ENCODE peak calls at places on chromosomes 11 and 22, in seven cellular contexts. L, I, V, D, X, W and Q are unnamed samples. For H3K36me3, the result is how much of the 10 kb centered on the place peaks cover.

GRCh38 chr11:76768091-76769047 is 14.8 kb upstream of the TSKU start:
- DNase-seq in L (peak), I (peak), V (no peak), D (peak), X (no peak), W (no peak), Q (no peak)

GRCh38 chr11:75229466-75229865 is 11.1 kb upstream of the TPBGL start:
- DNase-seq in L (no peak), I (no peak), V (no peak), D (no peak), X (no peak), W (no peak), Q (no peak)

GRCh38 chr11:83827520-83827919 is 541.4 kb upstream of the CCDC90B start:
- DNase-seq in L (no peak), I (no peak), V (no peak), D (no peak), X (no peak), W (no peak), Q (peak)

GRCh38 chr22:35022291-35022690 is 43.7 kb upstream of the ISX start:
- DNase-seq in L (no peak), I (no peak), V (no peak), D (no peak), X (no peak), W (no peak), Q (no peak)

GRCh38 chr11:96293583-96293982 is 49.4 kb downstream of the MAML2 start:
- DNase-seq in L (no peak), I (no peak), V (peak), D (no peak), X (no peak), W (no peak), Q (no peak)

GRCh38 chr22:46432164-46433068 is 96.9 kb downstream of the TRMU start:
- DNase-seq in L (no peak), I (no peak), V (no peak), D (peak), X (no peak), W (no peak), Q (no peak)

GRCh38 chr11:82996966-82997606 is 74.6 kb downstream of the RAB30 start:
- DNase-seq in L (no peak), I (peak), V (peak), D (peak), X (no peak), W (no peak), Q (no peak)

GRCh38 chr22:36221799-36222751 is 17.3 kb downstream of the APOL2 start:
- DNase-seq in L (no peak), I (peak), V (no peak), D (peak), X (peak), W (no peak), Q (peak)

GRCh38 chr11:134275534-134276395 is at the start of gene GLB1L3:
- DNase-seq in L (no peak), I (peak), V (no peak), D (peak), X (peak), W (no peak), Q (no peak)

GRCh38 chr22:50732681-50733080 is 5.3 kb upstream of the ACR start:
- DNase-seq in L (no peak), I (no peak), V (no peak), D (no peak), X (no peak), W (no peak), Q (no peak)

GRCh38 chr22:23685205-23685784 is 5.5 kb upstream of the RGL4 start:
- DNase-seq in L (no peak), I (peak), V (no peak), D (no peak), X (no peak), W (no peak), Q (no peak)

GRCh38 chr11:127106142-127106541 is 105.6 kb upstream of the KIRREL3 start:
- DNase-seq in L (no peak), I (no peak), V (no peak), D (no peak), X (peak), W (no peak), Q (peak)

GRCh38 chr22:42381152-42381551 is 51.1 kb downstream of the NFAM1 start:
- DNase-seq in L (no peak), I (no peak), V (no peak), D (no peak), X (no peak), W (no peak), Q (no peak)

GRCh38 chr11:123740787-123741158 is 687 bp downstream of the ZNF202 start:
- DNase-seq in L (no peak), I (peak), V (no peak), D (peak), X (no peak), W (no peak), Q (no peak)

GRCh38 chr22:24981066-24981465 is 28.6 kb downstream of the KIAA1671 start:
- DNase-seq in L (no peak), I (no peak), V (no peak), D (no peak), X (no peak), W (no peak), Q (no peak)

GRCh38 chr11:12603362-12604088 is 70.7 kb upstream of the TEAD1 start:
- DNase-seq in L (no peak), I (no peak), V (no peak), D (no peak), X (no peak), W (no peak), Q (no peak)

GRCh38 chr11:59706518-59707285 is 6.9 kb downstream of the OR10V1 start:
- DNase-seq in L (no peak), I (peak), V (no peak), D (peak), X (no peak), W (no peak), Q (peak)

GRCh38 chr11:359181-359714 is 10.1 kb upstream of the B4GALNT4 start:
- DNase-seq in L (no peak), I (peak), V (no peak), D (no peak), X (no peak), W (no peak), Q (no peak)

GRCh38 chr11:4466168-4466891 is 16.1 kb upstream of the OR52K1 start:
- DNase-seq in L (no peak), I (no peak), V (no peak), D (no peak), X (peak), W (no peak), Q (no peak)

GRCh38 chr11:109697140-109697843 is 275.3 kb downstream of the C11orf87 start:
- DNase-seq in L (no peak), I (peak), V (no peak), D (no peak), X (peak), W (no peak), Q (peak)

GRCh38 chr11:79314906-79315689 is 125.7 kb downstream of the TENM4 start:
- DNase-seq in L (no peak), I (peak), V (no peak), D (no peak), X (peak), W (no peak), Q (no peak)

GRCh38 chr22:49418341-49418894 is 409.3 kb downstream of the BRD1 start:
- DNase-seq in L (no peak), I (no peak), V (no peak), D (no peak), X (no peak), W (no peak), Q (no peak)

GRCh38 chr22:39471421-39472141 is 14.8 kb downstream of the MGAT3 start:
- DNase-seq in L (no peak), I (peak), V (peak), D (peak), X (peak), W (no peak), Q (peak)

DNA sequence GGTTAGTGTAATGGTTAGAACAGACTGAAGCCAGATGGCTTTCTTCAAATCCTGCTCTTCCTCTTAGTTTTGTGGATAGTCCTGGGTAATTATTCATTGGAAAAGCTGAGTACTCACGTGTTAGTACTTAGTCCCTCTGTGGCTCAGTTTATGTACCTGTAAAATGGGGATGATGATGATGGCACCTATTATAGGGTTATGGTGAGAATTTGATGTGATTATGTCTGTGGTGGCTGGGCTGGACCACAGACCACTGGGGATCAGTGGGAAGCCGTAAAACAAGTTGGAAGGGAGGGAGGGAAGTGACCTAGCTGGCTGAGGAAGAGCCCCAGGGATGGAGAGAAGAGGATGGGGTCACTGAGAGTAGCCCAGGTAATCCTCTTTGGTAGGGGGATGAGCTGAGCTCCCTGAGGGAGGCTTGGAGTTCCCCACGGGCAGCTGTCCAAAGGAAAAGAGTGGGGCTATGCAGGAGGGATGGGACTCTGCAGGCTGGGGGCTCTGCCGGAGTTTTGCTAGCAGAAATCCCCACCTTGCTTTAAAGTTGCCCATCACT is 19.8 kb downstream of the ARHGEF17 start:
- DNase-seq in L (no peak), I (no peak), V (no peak), D (no peak), X (no peak), W (no peak), Q (no peak)
- H3K27ac ChIP-seq in L (peak), I (no peak), V (peak), D (peak), X (peak), W (peak), Q (no peak)

GRCh38 chr11:10490032-10490397 is 35.0 kb downstream of the AMPD3 start:
- DNase-seq in L (no peak), I (no peak), V (no peak), D (no peak), X (no peak), W (no peak), Q (no peak)

GRCh38 chr11:10489444-10489785 is 34.4 kb downstream of the AMPD3 start:
- DNase-seq in L (no peak), I (no peak), V (no peak), D (no peak), X (no peak), W (no peak), Q (no peak)

GRCh38 chr11:10492084-10492483 is 37.0 kb downstream of the AMPD3 start:
- DNase-seq in L (no peak), I (no peak), V (no peak), D (no peak), X (no peak), W (no peak), Q (no peak)

GRCh38 chr11:10488581-10489443 is 33.7 kb downstream of the AMPD3 start:
- DNase-seq in L (no peak), I (peak), V (peak), D (peak), X (no peak), W (peak), Q (peak)

DNA sequence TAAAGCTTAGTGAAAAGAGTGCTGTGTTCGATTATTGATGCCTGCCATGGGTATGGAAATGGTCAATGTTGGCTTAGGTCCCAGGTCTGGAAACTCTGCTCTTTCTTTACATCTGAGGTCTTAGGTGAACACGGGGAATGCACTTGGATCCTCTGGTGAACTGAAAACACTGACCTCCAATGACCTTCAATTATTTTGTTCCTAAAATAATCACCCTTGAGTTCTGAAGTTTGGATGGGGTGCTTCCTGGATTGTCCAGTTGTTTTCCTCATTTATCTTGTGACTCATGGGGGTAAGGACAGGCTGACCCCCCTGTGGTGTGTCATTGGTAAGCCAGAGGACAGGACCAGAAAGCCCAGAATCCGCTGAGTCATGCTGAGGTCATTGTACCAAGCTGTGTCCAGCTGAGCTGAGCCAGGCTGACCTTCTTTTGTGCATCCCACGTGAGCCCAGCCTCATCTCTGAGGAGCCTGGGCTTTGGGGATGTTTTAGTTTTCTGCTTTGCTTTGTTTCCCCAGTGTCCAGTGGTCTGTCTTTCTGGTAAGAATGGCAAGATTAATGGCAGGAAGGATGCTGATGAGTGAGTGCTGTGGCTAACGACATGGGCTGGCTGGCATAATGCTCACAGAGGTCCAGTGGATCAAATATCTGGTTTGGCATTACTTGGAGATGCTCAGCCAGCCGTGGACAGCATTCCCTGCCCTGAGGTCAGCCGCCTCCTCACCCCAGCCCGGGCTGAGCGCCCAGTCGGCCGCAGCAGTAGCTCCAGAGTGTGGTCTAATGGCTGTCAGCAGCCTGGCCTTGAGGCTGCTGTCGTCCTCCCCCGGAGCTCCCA is 35.6 kb downstream of the AMPD3 start:
- DNase-seq in L (peak), I (peak), V (no peak), D (peak), X (peak), W (no peak), Q (peak)
- H3K36me3 ChIP-seq in L (under half), I (under half), V (under half), D (under half), X (under half), W (under half), Q (under half)

GRCh38 chr11:117259417-117259816 is 26.9 kb downstream of the RNF214 start:
- DNase-seq in L (no peak), I (peak), V (no peak), D (no peak), X (no peak), W (no peak), Q (no peak)
- H3K27ac ChIP-seq in L (no peak), I (no peak), V (no peak), D (no peak), X (no peak), W (no peak), Q (no peak)

GRCh38 chr11:128473631-128474030 is 113.7 kb downstream of the ETS1 start:
- DNase-seq in L (no peak), I (no peak), V (peak), D (no peak), X (no peak), W (no peak), Q (no peak)
- H3K36me3 ChIP-seq in L (under half), I (under half), V (under half), D (under half), X (under half), W (under half), Q (under half)

GRCh38 chr11:130456276-130456675 is 7.8 kb downstream of the ADAMTS15 start:
- DNase-seq in L (no peak), I (no peak), V (no peak), D (no peak), X (no peak), W (no peak), Q (no peak)
- H3K27ac ChIP-seq in L (no peak), I (no peak), V (no peak), D (no peak), X (no peak), W (no peak), Q (no peak)

GRCh38 chr11:118645066-118645715 is 34.3 kb downstream of the TREH start:
- DNase-seq in L (no peak), I (no peak), V (no peak), D (no peak), X (no peak), W (no peak), Q (no peak)
- H3K36me3 ChIP-seq in L (under half), I (under half), V (under half), D (under half), X (under half), W (under half), Q (under half)

DNA sequence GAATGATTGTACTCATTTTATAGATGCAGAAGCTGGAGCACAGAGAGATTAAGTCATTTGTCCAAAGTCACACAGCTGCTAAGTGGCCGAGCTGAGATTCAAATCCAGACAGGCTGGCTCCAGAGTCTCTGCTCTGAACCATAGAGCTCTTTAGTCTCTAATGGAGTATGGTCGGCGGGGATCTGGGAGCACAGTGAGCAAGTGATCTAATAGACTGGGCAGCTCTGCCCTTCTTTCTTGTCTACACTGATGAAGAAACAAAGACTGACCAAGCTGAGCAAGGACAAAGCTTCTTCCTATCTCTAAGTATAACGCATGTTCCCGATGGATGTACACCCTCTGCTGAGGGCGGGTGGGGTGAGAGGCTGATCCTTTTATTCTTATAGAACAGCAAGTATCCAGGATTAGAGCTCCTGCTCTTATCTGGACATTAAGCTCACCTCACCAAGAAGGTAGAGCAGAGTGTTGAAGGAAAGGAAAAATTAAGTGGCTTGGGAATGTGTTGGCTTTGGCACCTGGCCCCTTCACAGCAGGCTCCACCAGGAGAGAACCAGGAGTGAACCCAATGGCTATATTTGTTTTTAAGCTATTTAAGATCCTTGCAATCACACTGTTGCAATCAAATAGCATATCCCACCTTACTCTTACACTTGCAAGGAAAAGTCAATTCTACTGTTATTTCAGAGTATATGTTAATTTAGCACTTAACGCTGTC is 68.7 kb downstream of the ETS1 start:
- DNase-seq in L (no peak), I (no peak), V (no peak), D (no peak), X (no peak), W (no peak), Q (no peak)
- H3K27ac ChIP-seq in L (peak), I (no peak), V (peak), D (peak), X (no peak), W (peak), Q (no peak)